ENCODE peak calls at places on chromosome 19, in six cellular contexts. One of them, this sample, is unnamed.

GRCh38 chr19:28705008-28705407 is 507.9 kb downstream of the UQCRFS1 start:
- DNase-seq in astrocyte of the spinal cord: peak
- DNase-seq in endothelial cell: no peak
- DNase-seq in testis: no peak
- DNase-seq in colonic mucosa: no peak
- DNase-seq in D721Med: no peak
- DNase-seq in this sample: no peak

GRCh38 chr19:35816262-35816661 is 3.6 kb upstream of the PRODH2 start:
- DNase-seq in astrocyte of the spinal cord: no peak
- DNase-seq in endothelial cell: no peak
- DNase-seq in testis: no peak
- DNase-seq in colonic mucosa: no peak
- DNase-seq in D721Med: no peak
- DNase-seq in this sample: no peak

GRCh38 chr19:40443930-40444180 is 280 bp downstream of the SERTAD3 start:
- DNase-seq in astrocyte of the spinal cord: no peak
- DNase-seq in endothelial cell: no peak
- DNase-seq in testis: no peak
- DNase-seq in colonic mucosa: no peak
- DNase-seq in D721Med: no peak
- DNase-seq in this sample: no peak

GRCh38 chr19:23391239-23391638 is 4.0 kb downstream of the ZNF91 start:
- DNase-seq in astrocyte of the spinal cord: no peak
- DNase-seq in endothelial cell: no peak
- DNase-seq in testis: no peak
- DNase-seq in colonic mucosa: no peak
- DNase-seq in D721Med: no peak
- DNase-seq in this sample: no peak

GRCh38 chr19:16330368-16330801 is 5.8 kb downstream of the KLF2 start:
- DNase-seq in astrocyte of the spinal cord: peak
- DNase-seq in endothelial cell: no peak
- DNase-seq in testis: peak
- DNase-seq in colonic mucosa: peak
- DNase-seq in D721Med: no peak
- DNase-seq in this sample: peak

GRCh38 chr19:47143322-47144073 is 12.9 kb downstream of the SAE1 start:
- DNase-seq in astrocyte of the spinal cord: no peak
- DNase-seq in endothelial cell: no peak
- DNase-seq in testis: no peak
- DNase-seq in colonic mucosa: no peak
- DNase-seq in D721Med: no peak
- DNase-seq in this sample: no peak

GRCh38 chr19:45125975-45126493 is 33.1 kb downstream of the PPP1R37 start:
- DNase-seq in astrocyte of the spinal cord: peak
- DNase-seq in endothelial cell: peak
- DNase-seq in testis: peak
- DNase-seq in colonic mucosa: peak
- DNase-seq in D721Med: no peak
- DNase-seq in this sample: no peak

GRCh38 chr19:15315101-15315500 is 17.2 kb downstream of the BRD4 start:
- DNase-seq in astrocyte of the spinal cord: no peak
- DNase-seq in endothelial cell: no peak
- DNase-seq in testis: no peak
- DNase-seq in colonic mucosa: no peak
- DNase-seq in D721Med: no peak
- DNase-seq in this sample: no peak

GRCh38 chr19:6239401-6239844 is 40.4 kb downstream of the MLLT1 start:
- DNase-seq in astrocyte of the spinal cord: no peak
- DNase-seq in endothelial cell: no peak
- DNase-seq in testis: no peak
- DNase-seq in colonic mucosa: no peak
- DNase-seq in D721Med: no peak
- DNase-seq in this sample: no peak

GRCh38 chr19:45528744-45529453 is 21.6 kb downstream of the VASP start:
- DNase-seq in astrocyte of the spinal cord: peak
- DNase-seq in endothelial cell: peak
- DNase-seq in testis: peak
- DNase-seq in colonic mucosa: peak
- DNase-seq in D721Med: no peak
- DNase-seq in this sample: no peak

DNA sequence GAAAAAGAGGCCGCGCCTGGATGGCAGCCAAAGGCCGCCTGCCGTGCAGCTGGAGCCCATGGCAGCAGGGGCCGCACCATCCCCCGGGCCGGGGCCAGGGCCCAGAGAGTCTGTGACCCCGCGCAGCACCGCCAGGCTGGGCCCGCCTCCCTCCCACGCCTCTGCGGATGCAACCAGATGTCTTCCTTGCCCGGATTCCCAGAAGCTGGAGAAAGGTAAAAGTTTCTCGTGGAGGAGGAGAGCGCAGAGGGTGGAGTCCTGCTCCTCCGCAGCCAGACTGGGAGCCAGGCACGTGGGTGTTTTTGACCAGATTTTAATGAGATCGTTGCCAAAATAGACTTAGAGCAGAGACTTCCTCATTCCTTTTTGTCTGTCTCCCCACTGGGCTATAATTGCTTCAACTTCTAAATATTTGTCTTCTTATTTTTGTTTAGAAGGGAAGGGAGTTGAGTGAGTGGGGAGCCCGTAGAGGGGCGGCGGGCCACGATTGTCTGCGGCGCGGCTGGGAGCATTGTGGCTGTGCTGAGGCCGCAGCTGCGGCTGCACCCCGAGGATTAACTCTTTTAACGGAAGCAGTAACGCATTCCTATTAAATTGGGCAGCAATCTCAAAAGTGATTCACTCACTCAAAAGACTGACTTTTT is 22.8 kb upstream of the NDUFS7 start:
- DNase-seq in astrocyte of the spinal cord: peak
- DNase-seq in endothelial cell: no peak
- DNase-seq in testis: peak
- DNase-seq in colonic mucosa: no peak
- DNase-seq in D721Med: no peak
- DNase-seq in this sample: no peak
- TF ChIP-seq CTCF in astrocyte of the spinal cord: no peak
- TF ChIP-seq CTCF in endothelial cell: no peak
- TF ChIP-seq CTCF in testis: no peak
- TF ChIP-seq CTCF in colonic mucosa: no peak
- TF ChIP-seq CTCF in D721Med: no peak
- TF ChIP-seq CTCF in this sample: no peak

DNA sequence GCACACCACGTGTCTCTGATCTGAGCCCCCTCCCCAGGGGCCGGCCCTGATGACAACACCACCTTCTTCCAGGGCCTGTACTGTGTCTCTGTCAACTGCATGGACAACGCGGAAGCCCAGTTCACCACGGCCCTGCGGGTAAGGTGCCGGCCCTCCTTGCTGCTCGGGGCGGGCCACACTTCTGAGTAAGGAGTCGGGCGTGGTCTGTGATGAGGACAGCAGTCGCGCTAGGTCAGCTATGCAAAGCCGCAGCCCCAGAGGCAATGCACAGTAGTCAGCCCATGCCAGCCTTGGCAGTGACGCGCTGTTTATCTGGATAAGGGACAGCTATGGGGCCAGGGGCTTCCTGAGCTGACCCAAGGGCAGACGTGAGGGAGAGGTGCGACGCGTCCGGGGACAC is 24.6 kb downstream of the MAU2 start:
- DNase-seq in astrocyte of the spinal cord: no peak
- DNase-seq in endothelial cell: no peak
- DNase-seq in testis: no peak
- DNase-seq in colonic mucosa: no peak
- DNase-seq in D721Med: no peak
- DNase-seq in this sample: no peak
- TF ChIP-seq CTCF in astrocyte of the spinal cord: no peak
- TF ChIP-seq CTCF in endothelial cell: no peak
- TF ChIP-seq CTCF in testis: no peak
- TF ChIP-seq CTCF in colonic mucosa: no peak
- TF ChIP-seq CTCF in D721Med: no peak
- TF ChIP-seq CTCF in this sample: no peak

DNA sequence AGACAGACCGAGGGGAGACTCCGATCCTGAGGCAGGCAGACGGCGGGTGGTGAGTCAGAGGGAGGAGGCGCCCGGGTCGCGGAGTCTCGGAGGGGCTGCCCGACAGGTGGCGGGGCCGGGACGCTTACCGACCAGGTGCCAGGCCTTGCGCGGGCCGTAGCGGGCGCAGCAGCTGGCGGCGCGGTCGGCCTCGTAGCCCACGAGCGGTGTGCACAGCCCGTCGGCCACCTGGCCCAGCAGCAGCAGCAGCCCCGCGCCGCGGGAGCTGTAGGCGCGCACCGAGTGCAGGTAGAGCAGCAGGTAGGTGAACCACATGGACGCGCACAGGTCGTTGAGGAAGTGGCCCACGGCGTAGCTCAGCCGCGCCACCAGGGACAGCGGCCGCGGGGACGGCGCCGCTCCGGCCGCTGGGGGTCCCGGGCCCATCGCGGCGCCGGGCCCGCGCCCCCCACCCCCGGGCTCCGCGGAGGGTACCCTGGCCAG is 367 bp downstream of the MFSD12 start:
- DNase-seq in astrocyte of the spinal cord: no peak
- DNase-seq in endothelial cell: no peak
- DNase-seq in testis: no peak
- DNase-seq in colonic mucosa: peak
- DNase-seq in D721Med: no peak
- DNase-seq in this sample: no peak
- TF ChIP-seq CTCF in astrocyte of the spinal cord: no peak
- TF ChIP-seq CTCF in endothelial cell: no peak
- TF ChIP-seq CTCF in testis: no peak
- TF ChIP-seq CTCF in colonic mucosa: no peak
- TF ChIP-seq CTCF in D721Med: no peak
- TF ChIP-seq CTCF in this sample: no peak

GRCh38 chr19:19776206-19777008 is 43.5 kb upstream of the ZNF14 start:
- DNase-seq in astrocyte of the spinal cord: peak
- DNase-seq in endothelial cell: peak
- DNase-seq in testis: peak
- DNase-seq in colonic mucosa: peak
- DNase-seq in D721Med: no peak
- DNase-seq in this sample: peak
- TF ChIP-seq CTCF in astrocyte of the spinal cord: no peak
- TF ChIP-seq CTCF in endothelial cell: no peak
- TF ChIP-seq CTCF in testis: no peak
- TF ChIP-seq CTCF in colonic mucosa: no peak
- TF ChIP-seq CTCF in D721Med: no peak
- TF ChIP-seq CTCF in this sample: no peak

DNA sequence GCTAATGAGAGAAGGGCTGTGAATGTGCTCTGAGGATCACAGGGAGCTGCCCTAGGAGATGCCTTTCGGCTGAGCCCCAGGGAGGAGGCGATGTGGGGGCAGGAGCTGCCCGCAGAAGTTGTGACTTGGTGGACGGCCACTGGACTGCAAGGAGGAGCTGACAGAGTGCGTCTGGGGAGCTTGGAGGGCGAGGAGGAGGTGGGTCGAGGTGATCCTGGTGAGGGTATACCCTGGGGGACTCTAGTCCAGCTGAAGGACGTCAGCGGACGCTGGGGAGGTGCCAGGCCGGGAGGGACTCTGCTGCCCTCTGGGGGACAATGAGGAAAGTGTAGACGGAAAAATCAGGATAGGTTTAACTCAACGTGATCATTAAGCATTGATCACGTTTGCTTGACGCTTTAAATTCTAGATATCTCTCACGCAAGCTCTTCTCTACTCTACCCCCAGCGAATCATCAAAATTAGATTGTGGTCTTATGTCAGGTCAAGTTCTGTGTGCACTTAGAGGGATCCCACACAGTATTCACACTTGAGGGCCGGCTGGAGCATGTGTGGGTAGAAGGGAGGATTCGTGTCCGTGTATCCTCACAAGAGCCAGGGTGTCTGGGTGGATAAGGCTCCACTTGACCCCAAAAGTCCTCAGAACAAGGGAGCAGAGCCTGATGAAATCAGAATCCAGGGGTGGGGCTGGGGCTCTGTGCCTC is 3.3 kb upstream of the CEACAM7 start:
- DNase-seq in astrocyte of the spinal cord: no peak
- DNase-seq in endothelial cell: peak
- DNase-seq in testis: no peak
- DNase-seq in colonic mucosa: peak
- DNase-seq in D721Med: no peak
- DNase-seq in this sample: peak
- TF ChIP-seq CTCF in astrocyte of the spinal cord: peak
- TF ChIP-seq CTCF in endothelial cell: peak
- TF ChIP-seq CTCF in testis: peak
- TF ChIP-seq CTCF in colonic mucosa: peak
- TF ChIP-seq CTCF in D721Med: peak
- TF ChIP-seq CTCF in this sample: peak